ENCODE peak calls at places on chromosome 13, in ten cellular contexts. One of them, this sample, is unnamed.

GRCh38 chr13:32811297-32811800 is 204.9 kb upstream of the KL start:
- DNase-seq in PC-3: peak; percentile 22
- DNase-seq in brain microvascular endothelial cell: peak; percentile 11
- DNase-seq in endothelial cell of umbilical vein: no peak
- DNase-seq in AG04450: no peak
- DNase-seq in heart right ventricle: no peak
- DNase-seq in thoracic aorta: no peak
- DNase-seq in neuronal stem cell: no peak
- DNase-seq in cardiac muscle cell: no peak
- DNase-seq in CD4-positive, CD25-positive, alpha-beta regulatory T cell: no peak
- DNase-seq in this sample: no peak

GRCh38 chr13:30803791-30804190 is 68.4 kb downstream of the ALOX5AP start:
- DNase-seq in cardiac muscle cell: no peak
- DNase-seq in heart right ventricle: no peak
- DNase-seq in brain microvascular endothelial cell: no peak
- DNase-seq in thoracic aorta: no peak
- DNase-seq in endothelial cell of umbilical vein: no peak
- DNase-seq in AG04450: no peak
- DNase-seq in CD4-positive, CD25-positive, alpha-beta regulatory T cell: no peak
- DNase-seq in PC-3: no peak
- DNase-seq in neuronal stem cell: no peak
- DNase-seq in this sample: no peak

GRCh38 chr13:98252931-98253470 is 75.9 kb upstream of the RNF113B start:
- DNase-seq in AG04450: no peak
- DNase-seq in neuronal stem cell: no peak
- DNase-seq in CD4-positive, CD25-positive, alpha-beta regulatory T cell: no peak
- DNase-seq in thoracic aorta: no peak
- DNase-seq in heart right ventricle: no peak
- DNase-seq in endothelial cell of umbilical vein: peak; percentile 84
- DNase-seq in cardiac muscle cell: peak; percentile 58
- DNase-seq in PC-3: no peak
- DNase-seq in brain microvascular endothelial cell: peak; percentile 91
- DNase-seq in this sample: no peak

GRCh38 chr13:107860284-107860683 is 355.1 kb downstream of the LIG4 start:
- DNase-seq in CD4-positive, CD25-positive, alpha-beta regulatory T cell: no peak
- DNase-seq in endothelial cell of umbilical vein: no peak
- DNase-seq in PC-3: no peak
- DNase-seq in heart right ventricle: no peak
- DNase-seq in cardiac muscle cell: no peak
- DNase-seq in neuronal stem cell: no peak
- DNase-seq in brain microvascular endothelial cell: no peak
- DNase-seq in thoracic aorta: no peak
- DNase-seq in AG04450: no peak
- DNase-seq in this sample: no peak

GRCh38 chr13:108895220-108895704 is 265.9 kb downstream of the MYO16 start:
- DNase-seq in AG04450: no peak
- DNase-seq in heart right ventricle: no peak
- DNase-seq in endothelial cell of umbilical vein: peak; percentile 47
- DNase-seq in neuronal stem cell: peak; percentile 6
- DNase-seq in brain microvascular endothelial cell: peak; percentile 41
- DNase-seq in PC-3: peak; percentile 88
- DNase-seq in thoracic aorta: no peak
- DNase-seq in cardiac muscle cell: peak; percentile 59
- DNase-seq in CD4-positive, CD25-positive, alpha-beta regulatory T cell: peak; percentile 43
- DNase-seq in this sample: no peak

GRCh38 chr13:81636120-81636519 is 1295.2 kb upstream of the SPRY2 start:
- DNase-seq in heart right ventricle: no peak
- DNase-seq in AG04450: no peak
- DNase-seq in thoracic aorta: no peak
- DNase-seq in PC-3: no peak
- DNase-seq in endothelial cell of umbilical vein: no peak
- DNase-seq in CD4-positive, CD25-positive, alpha-beta regulatory T cell: no peak
- DNase-seq in cardiac muscle cell: no peak
- DNase-seq in brain microvascular endothelial cell: no peak
- DNase-seq in neuronal stem cell: no peak
- DNase-seq in this sample: no peak

GRCh38 chr13:66748712-66749111 is 481.4 kb downstream of the PCDH9 start:
- DNase-seq in CD4-positive, CD25-positive, alpha-beta regulatory T cell: no peak
- DNase-seq in neuronal stem cell: no peak
- DNase-seq in thoracic aorta: no peak
- DNase-seq in brain microvascular endothelial cell: no peak
- DNase-seq in PC-3: no peak
- DNase-seq in heart right ventricle: no peak
- DNase-seq in endothelial cell of umbilical vein: no peak
- DNase-seq in AG04450: no peak
- DNase-seq in cardiac muscle cell: no peak
- DNase-seq in this sample: no peak

GRCh38 chr13:60431108-60431700 is 34.2 kb downstream of the TDRD3 start:
- DNase-seq in brain microvascular endothelial cell: peak; percentile 26
- DNase-seq in AG04450: peak; percentile 21
- DNase-seq in PC-3: peak; percentile 61
- DNase-seq in CD4-positive, CD25-positive, alpha-beta regulatory T cell: peak; percentile 64
- DNase-seq in neuronal stem cell: peak; percentile 41
- DNase-seq in cardiac muscle cell: peak; percentile 78
- DNase-seq in thoracic aorta: no peak
- DNase-seq in heart right ventricle: no peak
- DNase-seq in endothelial cell of umbilical vein: peak; percentile 80
- DNase-seq in this sample: no peak

GRCh38 chr13:30196025-30196424 is 111.3 kb downstream of the KATNAL1 start:
- DNase-seq in endothelial cell of umbilical vein: peak; percentile 4
- DNase-seq in CD4-positive, CD25-positive, alpha-beta regulatory T cell: no peak
- DNase-seq in brain microvascular endothelial cell: peak; percentile 67
- DNase-seq in heart right ventricle: no peak
- DNase-seq in thoracic aorta: no peak
- DNase-seq in cardiac muscle cell: peak; percentile 10
- DNase-seq in PC-3: peak; percentile 2
- DNase-seq in neuronal stem cell: peak; percentile 4
- DNase-seq in AG04450: no peak
- DNase-seq in this sample: no peak

GRCh38 chr13:79097201-79097600 is 308.9 kb downstream of the RBM26 start:
- DNase-seq in endothelial cell of umbilical vein: no peak
- DNase-seq in heart right ventricle: no peak
- DNase-seq in PC-3: no peak
- DNase-seq in thoracic aorta: no peak
- DNase-seq in brain microvascular endothelial cell: no peak
- DNase-seq in cardiac muscle cell: no peak
- DNase-seq in AG04450: no peak
- DNase-seq in neuronal stem cell: no peak
- DNase-seq in CD4-positive, CD25-positive, alpha-beta regulatory T cell: no peak
- DNase-seq in this sample: no peak

GRCh38 chr13:50800091-50800739 is 43.3 kb downstream of the DLEU7 start:
- DNase-seq in heart right ventricle: no peak
- DNase-seq in endothelial cell of umbilical vein: no peak
- DNase-seq in brain microvascular endothelial cell: no peak
- DNase-seq in CD4-positive, CD25-positive, alpha-beta regulatory T cell: no peak
- DNase-seq in cardiac muscle cell: no peak
- DNase-seq in neuronal stem cell: no peak
- DNase-seq in PC-3: no peak
- DNase-seq in AG04450: no peak
- DNase-seq in thoracic aorta: no peak
- DNase-seq in this sample: no peak

GRCh38 chr13:74230984-74231443 is 96.8 kb upstream of the KLF12 start:
- DNase-seq in brain microvascular endothelial cell: no peak
- DNase-seq in AG04450: no peak
- DNase-seq in thoracic aorta: no peak
- DNase-seq in endothelial cell of umbilical vein: no peak
- DNase-seq in cardiac muscle cell: no peak
- DNase-seq in CD4-positive, CD25-positive, alpha-beta regulatory T cell: peak; percentile 77
- DNase-seq in PC-3: no peak
- DNase-seq in heart right ventricle: no peak
- DNase-seq in neuronal stem cell: no peak
- DNase-seq in this sample: no peak
- H3K27ac ChIP-seq in brain microvascular endothelial cell: no peak overlapping the region
- H3K27ac ChIP-seq in AG04450: no peak overlapping the region
- H3K27ac ChIP-seq in thoracic aorta: no peak overlapping the region
- H3K27ac ChIP-seq in endothelial cell of umbilical vein: no peak overlapping the region
- H3K27ac ChIP-seq in cardiac muscle cell: no peak overlapping the region
- H3K27ac ChIP-seq in CD4-positive, CD25-positive, alpha-beta regulatory T cell: peak overlapping the region; percentile 80
- H3K27ac ChIP-seq in PC-3: no peak overlapping the region
- H3K27ac ChIP-seq in heart right ventricle: no peak overlapping the region
- H3K27ac ChIP-seq in neuronal stem cell: no peak overlapping the region
- H3K27ac ChIP-seq in this sample: no peak overlapping the region

GRCh38 chr13:113648218-113648615 is 9.8 kb downstream of the ATP4B start:
- DNase-seq in heart right ventricle: no peak
- DNase-seq in PC-3: no peak
- DNase-seq in CD4-positive, CD25-positive, alpha-beta regulatory T cell: no peak
- DNase-seq in brain microvascular endothelial cell: no peak
- DNase-seq in endothelial cell of umbilical vein: no peak
- DNase-seq in thoracic aorta: no peak
- DNase-seq in neuronal stem cell: no peak
- DNase-seq in AG04450: no peak
- DNase-seq in cardiac muscle cell: no peak
- DNase-seq in this sample: peak; percentile 48
- H3K27ac ChIP-seq in heart right ventricle: no peak overlapping the region
- H3K27ac ChIP-seq in PC-3: no peak overlapping the region
- H3K27ac ChIP-seq in CD4-positive, CD25-positive, alpha-beta regulatory T cell: no peak overlapping the region
- H3K27ac ChIP-seq in brain microvascular endothelial cell: no peak overlapping the region
- H3K27ac ChIP-seq in endothelial cell of umbilical vein: no peak overlapping the region
- H3K27ac ChIP-seq in thoracic aorta: no peak overlapping the region
- H3K27ac ChIP-seq in neuronal stem cell: no peak overlapping the region
- H3K27ac ChIP-seq in AG04450: no peak overlapping the region
- H3K27ac ChIP-seq in cardiac muscle cell: no peak overlapping the region
- H3K27ac ChIP-seq in this sample: no peak overlapping the region

DNA sequence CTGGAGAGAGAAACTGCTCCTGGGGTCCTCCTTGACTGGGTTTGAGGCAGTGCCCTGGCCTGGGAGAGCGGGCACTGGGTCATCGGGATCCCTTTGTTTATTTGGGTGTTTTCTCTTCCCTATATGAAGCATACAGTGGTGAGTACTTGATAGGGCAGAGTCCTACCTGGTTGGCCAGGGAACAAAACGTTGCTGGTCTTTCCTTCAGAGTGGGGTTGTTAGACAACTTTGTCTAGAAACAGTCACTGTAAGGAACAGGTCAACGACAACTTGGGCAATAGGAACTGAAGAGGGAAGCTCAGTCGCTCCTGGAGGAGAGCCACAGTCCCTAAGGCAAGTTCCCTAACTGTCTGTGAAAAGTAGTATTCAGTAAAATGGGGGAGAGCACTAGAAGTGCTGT is 550 bp upstream of the OLFM4 start:
- DNase-seq in CD4-positive, CD25-positive, alpha-beta regulatory T cell: no peak
- DNase-seq in heart right ventricle: no peak
- DNase-seq in brain microvascular endothelial cell: no peak
- DNase-seq in endothelial cell of umbilical vein: no peak
- DNase-seq in neuronal stem cell: no peak
- DNase-seq in cardiac muscle cell: no peak
- DNase-seq in PC-3: no peak
- DNase-seq in AG04450: no peak
- DNase-seq in thoracic aorta: no peak
- DNase-seq in this sample: no peak
- H3K27ac ChIP-seq in CD4-positive, CD25-positive, alpha-beta regulatory T cell: no peak overlapping the region
- H3K27ac ChIP-seq in heart right ventricle: no peak overlapping the region
- H3K27ac ChIP-seq in brain microvascular endothelial cell: no peak overlapping the region
- H3K27ac ChIP-seq in endothelial cell of umbilical vein: no peak overlapping the region
- H3K27ac ChIP-seq in neuronal stem cell: no peak overlapping the region
- H3K27ac ChIP-seq in cardiac muscle cell: no peak overlapping the region
- H3K27ac ChIP-seq in PC-3: no peak overlapping the region
- H3K27ac ChIP-seq in AG04450: no peak overlapping the region
- H3K27ac ChIP-seq in thoracic aorta: no peak overlapping the region
- H3K27ac ChIP-seq in this sample: no peak overlapping the region

GRCh38 chr13:19020988-19021387 is 160.6 kb downstream of the TUBA3C start:
- DNase-seq in CD4-positive, CD25-positive, alpha-beta regulatory T cell: no peak
- DNase-seq in neuronal stem cell: no peak
- DNase-seq in thoracic aorta: no peak
- DNase-seq in PC-3: no peak
- DNase-seq in brain microvascular endothelial cell: no peak
- DNase-seq in heart right ventricle: no peak
- DNase-seq in cardiac muscle cell: no peak
- DNase-seq in AG04450: no peak
- DNase-seq in endothelial cell of umbilical vein: no peak
- DNase-seq in this sample: no peak

DNA sequence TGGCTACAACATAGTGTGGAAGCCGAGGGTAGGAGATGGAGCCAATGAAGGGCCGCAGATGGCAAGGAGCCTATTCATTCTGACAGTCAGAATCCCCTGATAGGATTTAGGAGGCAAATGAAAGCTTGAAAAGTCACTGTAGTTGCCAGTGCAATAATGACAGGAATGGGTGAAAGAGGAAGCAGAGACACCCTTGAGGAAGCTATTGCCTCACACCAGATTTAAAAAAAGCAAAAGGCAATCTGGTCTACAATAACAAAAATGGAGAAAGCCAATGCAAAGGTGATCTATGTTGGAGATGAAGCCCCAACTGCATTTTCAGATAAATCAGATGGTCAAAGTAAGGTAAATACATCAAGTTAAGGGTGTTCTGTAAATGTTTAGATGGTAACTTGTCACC is 158.5 kb downstream of the TUBA3C start:
- DNase-seq in brain microvascular endothelial cell: no peak
- DNase-seq in cardiac muscle cell: no peak
- DNase-seq in heart right ventricle: no peak
- DNase-seq in neuronal stem cell: no peak
- DNase-seq in thoracic aorta: no peak
- DNase-seq in PC-3: no peak
- DNase-seq in endothelial cell of umbilical vein: no peak
- DNase-seq in CD4-positive, CD25-positive, alpha-beta regulatory T cell: no peak
- DNase-seq in AG04450: no peak
- DNase-seq in this sample: no peak
- H3K27ac ChIP-seq in brain microvascular endothelial cell: no peak overlapping the region
- H3K27ac ChIP-seq in cardiac muscle cell: no peak overlapping the region
- H3K27ac ChIP-seq in heart right ventricle: no peak overlapping the region
- H3K27ac ChIP-seq in neuronal stem cell: no peak overlapping the region
- H3K27ac ChIP-seq in thoracic aorta: no peak overlapping the region
- H3K27ac ChIP-seq in PC-3: no peak overlapping the region
- H3K27ac ChIP-seq in endothelial cell of umbilical vein: no peak overlapping the region
- H3K27ac ChIP-seq in CD4-positive, CD25-positive, alpha-beta regulatory T cell: no peak overlapping the region
- H3K27ac ChIP-seq in AG04450: no peak overlapping the region
- H3K27ac ChIP-seq in this sample: no peak overlapping the region

GRCh38 chr13:44842158-44842557 is 147.1 kb downstream of the NUFIP1 start:
- DNase-seq in CD4-positive, CD25-positive, alpha-beta regulatory T cell: no peak
- DNase-seq in heart right ventricle: no peak
- DNase-seq in neuronal stem cell: no peak
- DNase-seq in brain microvascular endothelial cell: no peak
- DNase-seq in cardiac muscle cell: peak; percentile 49
- DNase-seq in endothelial cell of umbilical vein: peak; percentile 75
- DNase-seq in thoracic aorta: no peak
- DNase-seq in AG04450: no peak
- DNase-seq in PC-3: peak; percentile 75
- DNase-seq in this sample: no peak
- H3K27ac ChIP-seq in CD4-positive, CD25-positive, alpha-beta regulatory T cell: no peak overlapping the region
- H3K27ac ChIP-seq in heart right ventricle: no peak overlapping the region
- H3K27ac ChIP-seq in neuronal stem cell: no peak overlapping the region
- H3K27ac ChIP-seq in brain microvascular endothelial cell: peak overlapping the region; percentile 32
- H3K27ac ChIP-seq in cardiac muscle cell: no peak overlapping the region
- H3K27ac ChIP-seq in endothelial cell of umbilical vein: peak overlapping the region; percentile 50
- H3K27ac ChIP-seq in thoracic aorta: peak overlapping the region; percentile 27
- H3K27ac ChIP-seq in AG04450: no peak overlapping the region
- H3K27ac ChIP-seq in PC-3: peak overlapping the region; percentile 48
- H3K27ac ChIP-seq in this sample: no peak overlapping the region

DNA sequence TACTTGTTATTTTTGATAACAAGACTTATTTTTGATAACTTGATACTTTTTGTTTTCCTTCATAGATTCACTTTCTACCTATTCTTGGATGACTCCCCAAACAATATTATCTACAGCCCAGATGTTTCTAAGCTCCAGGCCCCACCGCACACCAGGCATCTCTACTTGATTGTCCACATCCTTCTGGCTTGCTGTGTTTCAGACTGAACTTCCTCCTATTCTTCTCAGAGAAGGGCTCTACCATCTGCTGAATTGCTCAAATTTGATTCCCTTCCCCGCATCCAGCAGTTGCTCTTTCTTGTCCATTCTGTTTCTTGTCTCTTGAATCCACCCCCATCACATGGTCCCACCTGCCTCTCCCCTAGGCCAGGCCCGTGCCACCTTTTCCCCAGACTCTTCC is 13.0 kb downstream of the NUDT15 start:
- DNase-seq in CD4-positive, CD25-positive, alpha-beta regulatory T cell: no peak
- DNase-seq in thoracic aorta: no peak
- DNase-seq in AG04450: no peak
- DNase-seq in heart right ventricle: no peak
- DNase-seq in cardiac muscle cell: no peak
- DNase-seq in neuronal stem cell: no peak
- DNase-seq in endothelial cell of umbilical vein: no peak
- DNase-seq in brain microvascular endothelial cell: no peak
- DNase-seq in PC-3: no peak
- DNase-seq in this sample: no peak
- H3K27ac ChIP-seq in CD4-positive, CD25-positive, alpha-beta regulatory T cell: no peak overlapping the region
- H3K27ac ChIP-seq in thoracic aorta: no peak overlapping the region
- H3K27ac ChIP-seq in AG04450: no peak overlapping the region
- H3K27ac ChIP-seq in heart right ventricle: no peak overlapping the region
- H3K27ac ChIP-seq in cardiac muscle cell: no peak overlapping the region
- H3K27ac ChIP-seq in neuronal stem cell: no peak overlapping the region
- H3K27ac ChIP-seq in endothelial cell of umbilical vein: no peak overlapping the region
- H3K27ac ChIP-seq in brain microvascular endothelial cell: no peak overlapping the region
- H3K27ac ChIP-seq in PC-3: no peak overlapping the region
- H3K27ac ChIP-seq in this sample: no peak overlapping the region